ENCODE peak calls at places on chromosomes 7 and 10, in four cellular contexts. J is IMR-90, A is H1, F is K562. G is an unnamed sample.

GRCh38 chr10:44961231-44961571 is 1.6 kb downstream of the RASSF4 start:
- DNase-seq in J (no peak), A (no peak), F (no peak), G (no peak)

GRCh38 chr10:48800283-48800675 is 115.6 kb downstream of the WDFY4 start:
- DNase-seq in J (no peak), A (no peak), F (no peak), G (peak; percentile 34)

GRCh38 chr7:42902361-42902760 is 9.5 kb downstream of the C7orf25 start:
- DNase-seq in J (no peak), A (no peak), F (no peak), G (no peak)

GRCh38 chr7:155576900-155577508 is 30.6 kb upstream of the CNPY1 start:
- DNase-seq in J (no peak), A (no peak), F (no peak), G (no peak)

GRCh38 chr10:78524941-78525340 is 491.3 kb downstream of the RPS24 start:
- DNase-seq in J (no peak), A (no peak), F (no peak), G (no peak)

GRCh38 chr10:2232479-2232878 is 495.2 kb upstream of the ADARB2 start:
- DNase-seq in J (no peak), A (no peak), F (no peak), G (no peak)

GRCh38 chr7:26046150-26046549 is 105.8 kb upstream of the NFE2L3 start:
- DNase-seq in J (no peak), A (no peak), F (no peak), G (no peak)

GRCh38 chr10:44974628-44975431 is 3.8 kb downstream of the DEPP1 start:
- DNase-seq in J (no peak), A (no peak), F (peak; percentile 91), G (no peak)

GRCh38 chr10:31961675-31962074 is 33.0 kb upstream of the ARHGAP12 start:
- DNase-seq in J (peak; percentile 64), A (no peak), F (no peak), G (no peak)

GRCh38 chr7:101899616-101900015 is 82.2 kb downstream of the CUX1 start:
- DNase-seq in J (no peak), A (no peak), F (no peak), G (no peak)

GRCh38 chr10:125768217-125768616 is 7.4 kb downstream of the MMP21 start:
- DNase-seq in J (peak; percentile 8), A (no peak), F (peak; percentile 36), G (no peak)

GRCh38 chr10:16832351-16833080 is 15.3 kb upstream of the RSU1 start:
- DNase-seq in J (peak; percentile 90), A (no peak), F (no peak), G (no peak)

GRCh38 chr10:62183442-62183841 is 85.2 kb downstream of the RTKN2 start:
- DNase-seq in J (no peak), A (no peak), F (no peak), G (peak; percentile 50)

GRCh38 chr7:24910551-24911212 is 69.3 kb downstream of the OSBPL3 start:
- DNase-seq in J (no peak), A (no peak), F (no peak), G (no peak)

GRCh38 chr10:600234-600633 is 89.2 kb downstream of the DIP2C start:
- DNase-seq in J (no peak), A (no peak), F (no peak), G (no peak)

GRCh38 chr10:398954-399353 is 263.7 kb downstream of the ZMYND11 start:
- DNase-seq in J (no peak), A (no peak), F (no peak), G (no peak)

GRCh38 chr7:83060218-83060617 is 102.5 kb downstream of the PCLO start:
- DNase-seq in J (no peak), A (no peak), F (no peak), G (no peak)

GRCh38 chr10:36573246-36573645 is 552.2 kb upstream of the ANKRD30A start:
- DNase-seq in J (no peak), A (no peak), F (no peak), G (no peak)

GRCh38 chr7:71733108-71733870 is 601.3 kb downstream of the GALNT17 start:
- DNase-seq in J (peak; percentile 22), A (peak; percentile 87), F (peak; percentile 85), G (no peak)

GRCh38 chr7:30559566-30559965 is 35.1 kb upstream of the GARS1 start:
- DNase-seq in J (no peak), A (no peak), F (no peak), G (no peak)

GRCh38 chr10:78849115-78849514 is 219.7 kb upstream of the ZMIZ1 start:
- DNase-seq in J (no peak), A (no peak), F (no peak), G (no peak)

GRCh38 chr7:44629825-44630580 is 23.6 kb downstream of the OGDH start:
- DNase-seq in J (no peak), A (no peak), F (no peak), G (no peak)

GRCh38 chr7:121530251-121531174 is 134.4 kb upstream of the FAM3C start:
- DNase-seq in J (peak; percentile 81), A (no peak), F (no peak), G (peak; percentile 99)

GRCh38 chr7:50266893-50267386 is 37.6 kb upstream of the IKZF1 start:
- DNase-seq in J (no peak), A (no peak), F (peak; percentile 47), G (peak; percentile 84)

GRCh38 chr10:2117641-2118040 is 380.3 kb upstream of the ADARB2 start:
- DNase-seq in J (no peak), A (no peak), F (no peak), G (no peak)

GRCh38 chr7:55120074-55120473 is 101.3 kb downstream of the EGFR start:
- DNase-seq in J (no peak), A (no peak), F (no peak), G (no peak)

GRCh38 chr7:134343796-134344195 is 27.1 kb upstream of the SLC35B4 start:
- DNase-seq in J (no peak), A (no peak), F (no peak), G (no peak)

GRCh38 chr10:13971586-13972475 is 358.9 kb downstream of the FRMD4A start:
- DNase-seq in J (peak; percentile 86), A (no peak), F (no peak), G (no peak)

GRCh38 chr7:76048668-76048988 is 722 bp downstream of the MDH2 start:
- DNase-seq in J (no peak), A (no peak), F (no peak), G (no peak)

GRCh38 chr10:47403401-47404318 is 19.6 kb upstream of the ZNF488 start:
- DNase-seq in J (peak; percentile 18), A (no peak), F (no peak), G (no peak)

GRCh38 chr10:71359364-71360046 is 37.2 kb upstream of the CDH23 start:
- DNase-seq in J (no peak), A (no peak), F (peak; percentile 89), G (no peak)

GRCh38 chr10:66307826-66308225 is 618.0 kb upstream of the LRRTM3 start:
- DNase-seq in J (no peak), A (no peak), F (no peak), G (no peak)

GRCh38 chr7:44264221-44264956 is 61.0 kb downstream of the CAMK2B start:
- DNase-seq in J (no peak), A (no peak), F (no peak), G (no peak)

GRCh38 chr10:111200505-111201186 is 123.8 kb downstream of the ADRA2A start:
- DNase-seq in J (no peak), A (no peak), F (no peak), G (no peak)

DNA sequence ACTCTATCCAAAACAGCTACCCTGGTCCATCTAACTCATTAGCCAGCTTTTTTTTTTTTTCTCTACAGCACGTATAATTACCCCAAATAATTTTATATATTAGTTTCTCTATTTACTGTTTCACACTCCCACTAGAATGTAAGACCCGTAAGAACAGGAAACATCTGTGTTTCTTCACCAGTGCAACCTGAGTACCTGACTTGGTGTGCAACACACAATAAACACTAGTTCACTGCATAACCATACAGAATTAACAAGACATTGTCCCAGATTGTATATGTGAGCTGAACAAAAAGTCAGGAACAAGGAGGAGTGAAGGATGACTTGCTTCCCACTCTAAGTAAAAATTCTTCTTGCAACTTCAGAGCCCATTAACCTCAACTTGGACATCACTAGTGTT is 180.2 kb upstream of the AKR1E2 start:
- DNase-seq in J (no peak), A (no peak), F (no peak), G (no peak)
- TF ChIP-seq CHD1 in J (no peak), A (no peak), F (no peak), G (no peak)

GRCh38 chr7:3683886-3684539 is 383.0 kb downstream of the SDK1 start:
- DNase-seq in J (no peak), A (no peak), F (no peak), G (no peak)

GRCh38 chr7:3688061-3688460 is 387.0 kb downstream of the SDK1 start:
- DNase-seq in J (no peak), A (no peak), F (no peak), G (no peak)

GRCh38 chr7:3691478-3692151 is 390.6 kb downstream of the SDK1 start:
- DNase-seq in J (no peak), A (no peak), F (no peak), G (no peak)

DNA sequence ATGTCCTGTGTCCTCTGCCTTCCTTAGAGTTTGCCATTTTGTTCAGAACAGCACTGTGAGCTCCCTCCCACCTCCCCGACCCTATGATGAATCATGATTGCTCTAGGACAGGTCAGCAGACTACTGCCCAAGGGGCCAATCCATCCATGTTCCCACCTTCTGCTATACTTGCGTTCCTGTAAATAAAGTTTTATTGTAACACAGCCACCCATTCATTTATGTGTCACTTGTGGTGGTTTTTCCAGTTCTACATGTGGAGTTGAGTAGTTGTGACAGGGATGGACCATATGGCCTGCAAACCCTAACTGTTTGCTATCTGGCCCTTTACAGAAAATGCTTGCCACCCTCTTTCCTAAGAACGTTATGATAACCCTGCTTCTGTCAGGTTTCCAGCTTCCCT is 387.8 kb downstream of the SDK1 start:
- DNase-seq in J (no peak), A (no peak), F (no peak), G (no peak)
- TF ChIP-seq CHD1 in J (no peak), A (no peak), F (no peak), G (no peak)

GRCh38 chr10:82796510-82796909 is 921.5 kb downstream of the NRG3 start:
- DNase-seq in J (no peak), A (no peak), F (no peak), G (no peak)
- TF ChIP-seq CHD1 in J (no peak), A (no peak), F (no peak), G (no peak)

DNA sequence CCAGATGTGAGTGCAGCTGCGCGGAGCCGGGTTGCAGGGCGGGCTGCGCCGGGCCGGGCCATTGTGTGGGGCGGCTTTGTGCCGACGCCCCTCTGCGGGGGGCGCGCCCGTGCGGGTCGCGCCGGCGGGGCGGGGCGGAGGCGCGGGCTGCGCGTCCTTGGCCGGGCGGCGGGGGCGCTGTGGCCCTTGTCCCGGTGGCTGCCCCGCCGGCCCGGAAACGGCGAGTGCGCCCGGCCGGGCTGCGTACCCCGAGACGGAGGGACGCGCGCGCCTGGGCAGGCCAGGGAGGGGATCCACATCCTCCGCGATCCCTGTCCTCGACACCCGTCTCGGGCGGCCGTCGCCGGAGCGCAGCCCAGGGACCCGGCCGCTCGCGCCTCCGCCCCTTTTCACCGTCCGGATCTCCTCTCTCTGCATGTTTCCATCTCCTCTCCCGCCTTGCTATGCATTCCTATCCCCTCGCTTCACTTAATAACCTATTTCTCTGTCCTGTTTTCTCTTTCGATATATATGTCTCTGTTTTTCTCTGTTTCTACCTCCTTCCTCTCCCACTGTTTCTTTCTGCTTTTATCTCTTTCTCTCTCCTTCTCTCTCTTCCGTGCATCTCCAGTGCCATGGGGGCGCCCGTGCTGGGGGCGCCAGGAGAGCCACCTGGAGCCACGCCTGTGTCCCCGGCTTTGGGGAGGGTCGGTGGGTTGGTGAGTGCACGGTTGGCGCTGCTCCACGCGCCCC is 765 bp downstream of the PFKFB3 start:
- DNase-seq in J (peak; percentile 47), A (no peak), F (peak; percentile 91), G (no peak)
- TF ChIP-seq CHD1 in J (no peak), A (no peak), F (no peak), G (no peak)

GRCh38 chr7:152006336-152006735 is 19.1 kb upstream of the GALNT11 start:
- DNase-seq in J (no peak), A (no peak), F (no peak), G (no peak)
- TF ChIP-seq CHD1 in J (no peak), A (no peak), F (no peak), G (no peak)